ENCODE peak calls at places on chromosomes 16 and 17, in five cellular contexts. C, M, I, F and H are unnamed samples.

GRCh38 chr16:67161595-67162058 is 1.9 kb downstream of the FBXL8 start:
- DNase-seq in C (no peak), M (no peak), I (no peak), F (no peak), H (no peak)

GRCh38 chr16:48235556-48236136 is 8.5 kb upstream of the LONP2 start:
- DNase-seq in C (no peak), M (no peak), I (no peak), F (no peak), H (no peak)

GRCh38 chr16:84883301-84883700 is 63.5 kb downstream of the CRISPLD2 start:
- DNase-seq in C (no peak), M (no peak), I (no peak), F (no peak), H (no peak)

GRCh38 chr17:80872999-80873951 is 118.4 kb upstream of the CHMP6 start:
- DNase-seq in C (no peak), M (no peak), I (no peak), F (no peak), H (peak; percentile 62)

GRCh38 chr17:14427914-14428639 is 127.2 kb downstream of the HS3ST3B1 start:
- DNase-seq in C (peak; percentile 46), M (no peak), I (no peak), F (no peak), H (no peak)

GRCh38 chr17:56125830-56126819 is 27.1 kb upstream of the ANKFN1 start:
- DNase-seq in C (no peak), M (peak; percentile 20), I (no peak), F (no peak), H (peak; percentile 85)

GRCh38 chr17:49676276-49676868 is 1.5 kb downstream of the SPOP start:
- DNase-seq in C (peak; percentile 36), M (no peak), I (no peak), F (no peak), H (peak; percentile 78)

GRCh38 chr17:82804442-82805191 is 35.2 kb downstream of the ZNF750 start:
- DNase-seq in C (no peak), M (peak; percentile 27), I (peak; percentile 81), F (no peak), H (no peak)

GRCh38 chr17:34757611-34758010 is 178.2 kb downstream of the TMEM132E start:
- DNase-seq in C (no peak), M (no peak), I (no peak), F (no peak), H (no peak)

GRCh38 chr17:56918916-56919315 is 5.1 kb upstream of the TRIM25 start:
- DNase-seq in C (no peak), M (no peak), I (no peak), F (no peak), H (no peak)

GRCh38 chr16:1408171-1408837 is 6.2 kb downstream of the UNKL start:
- DNase-seq in C (peak; percentile 99), M (peak; percentile 96), I (peak; percentile 95), F (peak; percentile 97), H (peak; percentile 82)

GRCh38 chr16:4205971-4206370 is 35.9 kb downstream of the SRL start:
- DNase-seq in C (no peak), M (no peak), I (no peak), F (no peak), H (no peak)

GRCh38 chr16:23949630-23950290 is 114.0 kb downstream of the PRKCB start:
- DNase-seq in C (peak; percentile 65), M (peak; percentile 18), I (peak; percentile 50), F (no peak), H (no peak)

GRCh38 chr17:57998234-57998746 is 8.8 kb downstream of the SRSF1 start:
- DNase-seq in C (no peak), M (no peak), I (no peak), F (no peak), H (no peak)

GRCh38 chr16:75105306-75106061 is 11.1 kb downstream of the LDHD start:
- DNase-seq in C (no peak), M (no peak), I (no peak), F (no peak), H (no peak)

GRCh38 chr17:54736573-54736972 is 164.1 kb upstream of the TOM1L1 start:
- DNase-seq in C (no peak), M (no peak), I (no peak), F (no peak), H (no peak)

GRCh38 chr16:85859818-85860125 is 39.2 kb upstream of the IRF8 start:
- DNase-seq in C (no peak), M (no peak), I (no peak), F (no peak), H (no peak)

GRCh38 chr16:57999971-58000705 is at the start of gene ZNF319:
- DNase-seq in C (peak; percentile 18), M (peak; percentile 35), I (no peak), F (no peak), H (no peak)

GRCh38 chr17:77036841-77037381 is 103.9 kb upstream of the SEC14L1 start:
- DNase-seq in C (no peak), M (peak; percentile 20), I (peak; percentile 31), F (no peak), H (no peak)

GRCh38 chr16:66651474-66651765 is 45.1 kb downstream of the CMTM4 start:
- DNase-seq in C (no peak), M (no peak), I (no peak), F (no peak), H (no peak)

GRCh38 chr17:74972107-74972972 is at the start of gene HID1:
- DNase-seq in C (peak; percentile 87), M (peak; percentile 93), I (peak; percentile 91), F (no peak), H (no peak)

GRCh38 chr16:5016967-5017677 is 16.6 kb downstream of the NAGPA start:
- DNase-seq in C (no peak), M (no peak), I (no peak), F (no peak), H (no peak)

GRCh38 chr17:17305282-17305801 is 2.2 kb downstream of the NT5M start:
- DNase-seq in C (peak; percentile 51), M (no peak), I (no peak), F (no peak), H (no peak)

GRCh38 chr17:37743875-37744632 is 805 bp downstream of the HNF1B start:
- DNase-seq in C (no peak), M (peak; percentile 65), I (peak; percentile 58), F (no peak), H (no peak)

GRCh38 chr17:41894791-41895331 is 23.9 kb downstream of the ACLY start:
- DNase-seq in C (no peak), M (peak; percentile 39), I (no peak), F (no peak), H (peak; percentile 96)

GRCh38 chr16:49078571-49078970 is 203.1 kb downstream of the CBLN1 start:
- DNase-seq in C (no peak), M (no peak), I (no peak), F (no peak), H (no peak)

GRCh38 chr16:2764718-2765117 is 12.3 kb downstream of the SRRM2 start:
- DNase-seq in C (no peak), M (no peak), I (no peak), F (no peak), H (no peak)

GRCh38 chr16:57194512-57194911 is 8.4 kb downstream of the RSPRY1 start:
- DNase-seq in C (no peak), M (no peak), I (no peak), F (no peak), H (peak; percentile 89)

GRCh38 chr16:83768976-83769375 is 38.8 kb upstream of the HSBP1 start:
- DNase-seq in C (no peak), M (no peak), I (no peak), F (no peak), H (no peak)

GRCh38 chr16:3797904-3798811 is 80.8 kb upstream of the TRAP1 start:
- DNase-seq in C (no peak), M (no peak), I (no peak), F (no peak), H (no peak)

GRCh38 chr16:8493885-8494487 is 96.3 kb downstream of the TMEM114 start:
- DNase-seq in C (no peak), M (no peak), I (no peak), F (no peak), H (no peak)

GRCh38 chr16:82756283-82756599 is 129.5 kb downstream of the CDH13 start:
- DNase-seq in C (no peak), M (no peak), I (no peak), F (no peak), H (peak; percentile 35)

GRCh38 chr16:82758406-82758805 is 131.6 kb downstream of the CDH13 start:
- DNase-seq in C (no peak), M (no peak), I (no peak), F (no peak), H (no peak)

GRCh38 chr16:82753821-82754220 is 127.1 kb downstream of the CDH13 start:
- DNase-seq in C (no peak), M (no peak), I (no peak), F (no peak), H (peak; percentile 56)

GRCh38 chr16:82754716-82755513 is 128.1 kb downstream of the CDH13 start:
- DNase-seq in C (no peak), M (no peak), I (no peak), F (no peak), H (no peak)

GRCh38 chr16:82755570-82756282 is 129.0 kb downstream of the CDH13 start:
- DNase-seq in C (no peak), M (no peak), I (no peak), F (no peak), H (no peak)
- TF ChIP-seq CTCF in C (no peak), M (no peak), I (no peak), F (no peak), H (peak; percentile 60)

GRCh38 chr16:22138482-22138881 is 23.8 kb upstream of the SDR42E2 start:
- DNase-seq in C (no peak), M (no peak), I (no peak), F (no peak), H (no peak)

GRCh38 chr16:22139008-22139407 is 23.3 kb upstream of the SDR42E2 start:
- DNase-seq in C (no peak), M (no peak), I (no peak), F (no peak), H (no peak)

GRCh38 chr16:22141746-22142145 is 20.6 kb upstream of the SDR42E2 start:
- DNase-seq in C (no peak), M (no peak), I (no peak), F (no peak), H (peak; percentile 28)

GRCh38 chr16:22144520-22144919 is 17.8 kb upstream of the SDR42E2 start:
- DNase-seq in C (no peak), M (no peak), I (no peak), F (no peak), H (no peak)

GRCh38 chr16:22139732-22140131 is 22.6 kb upstream of the SDR42E2 start:
- DNase-seq in C (no peak), M (no peak), I (no peak), F (no peak), H (no peak)
- TF ChIP-seq CTCF in C (no peak), M (no peak), I (no peak), F (no peak), H (no peak)

GRCh38 chr16:50593410-50594139 is 45.4 kb downstream of the NKD1 start:
- DNase-seq in C (no peak), M (no peak), I (no peak), F (no peak), H (no peak)
- TF ChIP-seq CTCF in C (no peak), M (no peak), I (no peak), F (no peak), H (peak; percentile 42)

DNA sequence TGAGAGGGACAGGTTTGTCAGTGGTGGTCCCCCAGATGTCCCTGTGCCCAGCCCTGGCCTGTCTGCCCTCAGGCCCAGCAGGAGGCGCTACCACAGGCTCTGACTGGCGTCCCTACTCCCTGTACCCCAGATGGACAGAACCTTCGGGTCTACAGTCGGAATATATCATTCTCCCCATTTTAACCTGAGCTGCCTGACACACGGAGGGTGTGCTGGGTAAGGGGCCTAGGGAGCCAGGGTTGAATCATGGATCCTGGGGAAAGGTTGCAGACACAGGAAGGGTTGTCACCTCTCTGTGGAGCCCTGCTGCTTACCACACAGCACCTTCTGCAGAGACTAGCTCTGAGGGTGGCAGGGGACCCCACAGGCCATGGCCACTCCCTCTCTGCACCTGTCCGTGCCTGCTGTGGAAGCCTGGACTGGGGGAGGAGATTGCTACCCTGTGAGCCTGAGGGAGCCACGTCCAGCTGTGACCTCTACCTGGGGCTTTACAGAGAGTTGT is 162.2 kb upstream of the ZNF267 start:
- DNase-seq in C (no peak), M (no peak), I (no peak), F (no peak), H (no peak)
- TF ChIP-seq CTCF in C (no peak), M (no peak), I (no peak), F (no peak), H (peak; percentile 50)